ENCODE peak calls at places on chromosomes 6 and 20, in ten cellular contexts. G is SK-N-SH, Q is A549, Z is stomach, K is K562, E is transverse colon, O is tibial nerve, V is upper lobe of left lung, W is sigmoid colon, A is suprapubic skin. N is an unnamed sample.

GRCh38 chr20:48463916-48464315 is 363.9 kb downstream of the PREX1 start:
- DNase-seq in G (no peak), Q (no peak), Z (no peak), K (no peak), E (no peak), O (no peak), V (no peak), W (peak; percentile 33), A (no peak), N (no peak)

GRCh38 chr20:50913976-50914375 is 17.3 kb downstream of the ADNP start:
- DNase-seq in G (no peak), Q (no peak), Z (no peak), K (peak; percentile 72), E (no peak), O (no peak), V (no peak), W (no peak), A (no peak), N (no peak)

GRCh38 chr6:117494283-117494682 is 11.8 kb downstream of the DCBLD1 start:
- DNase-seq in G (no peak), Q (no peak), Z (no peak), K (peak; percentile 10), E (no peak), O (no peak), V (no peak), W (no peak), A (no peak), N (no peak)

GRCh38 chr20:51533291-51534172 is 9.0 kb downstream of the NFATC2 start:
- DNase-seq in G (no peak), Q (peak; percentile 25), Z (no peak), K (no peak), E (no peak), O (no peak), V (peak; percentile 48), W (no peak), A (no peak), N (no peak)

GRCh38 chr6:47083586-47084047 is 41.5 kb upstream of the ADGRF1 start:
- DNase-seq in G (peak; percentile 73), Q (no peak), Z (peak; percentile 88), K (no peak), E (peak; percentile 88), O (peak; percentile 74), V (no peak), W (peak; percentile 98), A (peak; percentile 91), N (peak; percentile 96)

GRCh38 chr20:42024653-42025052 is 406.5 kb upstream of the CHD6 start:
- DNase-seq in G (no peak), Q (no peak), Z (no peak), K (peak; percentile 25), E (no peak), O (no peak), V (no peak), W (no peak), A (no peak), N (no peak)

GRCh38 chr20:48338717-48339116 is 489.1 kb downstream of the PREX1 start:
- DNase-seq in G (no peak), Q (no peak), Z (no peak), K (no peak), E (no peak), O (no peak), V (no peak), W (no peak), A (no peak), N (no peak)

GRCh38 chr6:108118791-108119211 is 44.3 kb upstream of the OSTM1 start:
- DNase-seq in G (peak; percentile 59), Q (no peak), Z (no peak), K (no peak), E (no peak), O (no peak), V (no peak), W (no peak), A (no peak), N (no peak)

GRCh38 chr6:105188251-105188650 is 8.4 kb upstream of the POPDC3 start:
- DNase-seq in G (no peak), Q (no peak), Z (no peak), K (no peak), E (no peak), O (no peak), V (no peak), W (no peak), A (no peak), N (no peak)

GRCh38 chr6:156865019-156865629 is 87.9 kb downstream of the ARID1B start:
- DNase-seq in G (no peak), Q (no peak), Z (no peak), K (no peak), E (no peak), O (no peak), V (no peak), W (no peak), A (no peak), N (no peak)

GRCh38 chr20:45985573-45985972 is 13.6 kb upstream of the ZNF335 start:
- DNase-seq in G (no peak), Q (peak; percentile 52), Z (no peak), K (peak; percentile 55), E (no peak), O (no peak), V (no peak), W (peak; percentile 56), A (no peak), N (no peak)

GRCh38 chr20:62365814-62366369 is 1.2 kb downstream of the LAMA5 start:
- DNase-seq in G (no peak), Q (peak; percentile 85), Z (no peak), K (peak; percentile 88), E (peak; percentile 28), O (no peak), V (peak; percentile 84), W (peak; percentile 80), A (no peak), N (no peak)

DNA sequence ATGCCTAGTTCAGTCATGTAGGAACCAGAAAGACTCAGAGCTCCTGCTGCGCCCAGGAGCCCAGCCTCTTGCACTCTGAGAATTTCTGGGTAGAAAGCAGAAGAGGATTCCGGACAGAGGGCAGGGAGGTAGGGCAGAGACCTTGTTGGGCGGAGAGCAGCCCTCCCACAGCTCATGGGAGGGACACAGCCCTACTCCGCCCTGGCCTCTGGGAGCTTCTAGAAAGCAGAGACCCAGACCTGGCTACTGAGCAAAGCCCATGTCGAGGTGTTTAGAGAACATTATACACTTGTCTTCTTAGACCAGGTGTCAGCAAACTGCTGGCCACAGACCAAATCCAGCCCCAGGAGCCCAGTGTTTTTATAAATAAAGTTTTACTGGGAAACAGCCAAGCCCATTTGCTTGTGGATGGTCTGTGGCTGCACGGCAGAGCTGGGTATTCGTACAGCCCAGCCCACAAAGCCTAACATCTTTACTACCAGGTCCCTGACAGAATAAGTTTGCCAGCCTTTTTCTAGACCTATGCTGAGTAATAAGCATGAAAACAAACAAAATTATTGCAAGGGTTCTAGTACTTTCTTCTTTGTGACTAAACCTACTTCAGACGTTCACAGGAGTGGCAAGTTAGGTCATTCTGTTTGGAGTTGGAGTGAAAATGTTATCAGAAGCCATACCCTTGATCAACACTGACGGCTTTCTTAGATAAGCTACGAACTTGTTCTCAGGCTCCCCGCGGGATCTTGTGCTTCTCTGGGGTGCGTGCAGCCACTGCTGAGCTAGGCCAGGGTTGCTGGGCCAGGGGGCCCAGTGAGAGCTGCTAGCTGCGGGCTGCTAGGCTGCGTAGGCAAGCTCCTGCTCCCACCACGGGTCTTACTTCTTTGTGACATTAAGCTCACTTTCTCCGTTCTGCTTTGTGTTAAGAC is 235.1 kb upstream of the FOXQ1 start:
- DNase-seq in G (no peak), Q (no peak), Z (peak; percentile 74), K (no peak), E (no peak), O (no peak), V (no peak), W (no peak), A (no peak), N (no peak)
- TF ChIP-seq EP300 in G (no peak), Q (no peak), Z (no peak), K (no peak), E (no peak), O (no peak), V (no peak), W (no peak), A (no peak), N (no peak)

DNA sequence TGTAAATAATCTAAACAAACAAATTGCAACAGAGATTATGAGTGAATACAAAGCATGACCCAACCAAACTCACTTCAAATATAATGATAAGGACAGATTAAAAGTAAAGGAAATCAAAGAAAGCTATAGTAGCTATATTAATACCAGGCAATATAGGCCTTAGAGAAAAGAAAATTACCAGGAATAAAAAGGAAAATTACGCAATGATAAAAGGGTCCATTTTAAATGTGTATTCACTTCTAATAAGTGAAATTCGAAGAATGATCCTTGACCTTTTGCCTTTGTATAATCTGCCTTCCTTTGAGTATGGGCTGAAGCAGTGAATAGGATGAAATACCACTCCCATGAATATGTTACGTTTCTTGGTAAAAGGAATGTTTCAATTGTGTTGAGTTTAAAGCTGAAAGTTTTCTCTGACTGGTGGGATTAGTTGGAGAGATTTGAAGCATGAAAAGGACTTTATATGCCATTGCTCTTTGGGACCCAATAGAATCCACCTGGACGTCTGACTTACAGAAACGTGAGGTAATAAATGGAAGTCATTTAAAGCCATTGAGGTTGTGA is 91.9 kb upstream of the HMGCLL1 start:
- DNase-seq in G (no peak), Q (no peak), Z (no peak), K (no peak), E (no peak), O (no peak), V (no peak), W (no peak), A (no peak), N (no peak)
- H3K27ac ChIP-seq in G (no peak overlapping the region), Q (no peak overlapping the region), Z (no peak overlapping the region), K (no peak overlapping the region), E (no peak overlapping the region), O (no peak overlapping the region), V (no peak overlapping the region), W (no peak overlapping the region), A (no peak overlapping the region), N (no peak overlapping the region)

DNA sequence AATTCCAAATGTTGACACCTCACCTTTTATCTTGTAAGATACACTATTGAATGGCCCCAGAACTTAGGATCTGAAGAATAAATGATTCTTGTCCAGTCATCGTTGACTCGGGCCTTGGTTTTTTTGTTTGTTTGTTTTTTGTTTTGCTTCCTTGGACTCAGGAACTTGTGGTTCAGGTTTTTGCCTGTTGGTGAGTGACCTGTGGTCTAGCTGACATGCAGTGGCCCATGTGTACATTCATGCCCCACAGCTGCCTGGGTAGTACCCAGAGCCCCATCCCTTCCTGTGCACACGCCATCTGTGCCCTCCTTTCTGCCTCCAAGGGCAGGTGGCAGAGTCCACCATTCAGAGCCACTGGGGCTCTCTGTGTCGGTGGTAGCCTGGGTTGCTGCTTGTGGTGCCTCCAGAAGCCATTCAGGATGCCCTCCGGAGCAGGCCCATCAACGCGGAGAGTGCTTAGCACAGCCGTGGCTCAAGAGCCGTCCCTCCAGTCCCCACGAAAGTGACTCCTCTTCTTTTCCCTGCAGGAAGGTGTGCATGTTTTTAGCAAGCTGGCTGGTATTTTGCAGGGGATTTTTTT is 85.9 kb downstream of the SYNJ2 start:
- DNase-seq in G (no peak), Q (no peak), Z (no peak), K (no peak), E (no peak), O (no peak), V (no peak), W (peak; percentile 28), A (no peak), N (no peak)
- TF ChIP-seq EP300 in G (no peak), Q (no peak), Z (no peak), K (no peak), E (no peak), O (no peak), V (no peak), W (no peak), A (no peak), N (no peak)

DNA sequence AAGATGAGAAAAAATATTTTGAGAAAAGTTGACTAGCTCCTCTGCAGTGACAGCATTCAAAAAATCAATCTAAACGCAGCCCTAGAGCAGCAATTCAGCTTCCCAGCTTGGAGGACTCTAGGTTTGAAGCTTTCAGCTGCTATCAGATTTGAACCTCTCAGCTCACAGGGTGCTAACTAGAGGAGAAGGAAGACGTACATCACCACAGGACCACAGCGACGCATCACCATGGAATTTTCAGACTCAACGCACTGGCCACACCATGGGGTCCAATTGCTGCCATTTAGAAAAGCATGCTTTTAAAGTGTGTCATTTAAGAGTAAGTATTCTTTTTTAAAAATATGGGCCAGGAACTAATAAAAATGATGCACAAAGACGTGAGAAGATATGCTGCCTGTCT is 45.0 kb upstream of the FUCA2 start:
- DNase-seq in G (no peak), Q (no peak), Z (no peak), K (no peak), E (no peak), O (no peak), V (no peak), W (no peak), A (no peak), N (no peak)
- H3K27ac ChIP-seq in G (no peak overlapping the region), Q (no peak overlapping the region), Z (no peak overlapping the region), K (no peak overlapping the region), E (no peak overlapping the region), O (no peak overlapping the region), V (no peak overlapping the region), W (no peak overlapping the region), A (no peak overlapping the region), N (no peak overlapping the region)

N was measured in ovary.